ENCODE peak calls at places on chromosomes 3 and 15, in nine cellular contexts. One of them, this sample, is unnamed.

GRCh38 chr3:45042162-45042561 is 16.1 kb downstream of the CLEC3B start:
- DNase-seq in cardiac fibroblast: no peak
- DNase-seq in fibroblast of lung: no peak
- DNase-seq in epithelial cell of proximal tubule: no peak
- DNase-seq in stomach: no peak
- DNase-seq in epithelial cell of esophagus: no peak
- DNase-seq in heart right ventricle: no peak
- DNase-seq in breast epithelium: no peak
- DNase-seq in HepG2: no peak
- DNase-seq in this sample: no peak

GRCh38 chr15:63945838-63946298 is 100.4 kb downstream of the DAPK2 start:
- DNase-seq in cardiac fibroblast: no peak
- DNase-seq in fibroblast of lung: no peak
- DNase-seq in epithelial cell of proximal tubule: no peak
- DNase-seq in stomach: peak
- DNase-seq in epithelial cell of esophagus: peak
- DNase-seq in heart right ventricle: no peak
- DNase-seq in breast epithelium: peak
- DNase-seq in HepG2: peak
- DNase-seq in this sample: no peak

GRCh38 chr3:149020839-149021252 is 29.5 kb downstream of the GYG1 start:
- DNase-seq in cardiac fibroblast: no peak
- DNase-seq in fibroblast of lung: no peak
- DNase-seq in epithelial cell of proximal tubule: no peak
- DNase-seq in stomach: no peak
- DNase-seq in epithelial cell of esophagus: no peak
- DNase-seq in heart right ventricle: no peak
- DNase-seq in breast epithelium: no peak
- DNase-seq in HepG2: no peak
- DNase-seq in this sample: no peak

GRCh38 chr15:89888214-89888804 is 5.5 kb downstream of the AP3S2 start:
- DNase-seq in cardiac fibroblast: peak
- DNase-seq in fibroblast of lung: peak
- DNase-seq in epithelial cell of proximal tubule: peak
- DNase-seq in stomach: no peak
- DNase-seq in epithelial cell of esophagus: peak
- DNase-seq in heart right ventricle: no peak
- DNase-seq in breast epithelium: no peak
- DNase-seq in HepG2: peak
- DNase-seq in this sample: peak

GRCh38 chr15:81213982-81214381 is 17.3 kb downstream of the IL16 start:
- DNase-seq in cardiac fibroblast: no peak
- DNase-seq in fibroblast of lung: no peak
- DNase-seq in epithelial cell of proximal tubule: no peak
- DNase-seq in stomach: no peak
- DNase-seq in epithelial cell of esophagus: no peak
- DNase-seq in heart right ventricle: no peak
- DNase-seq in breast epithelium: no peak
- DNase-seq in HepG2: no peak
- DNase-seq in this sample: no peak

GRCh38 chr15:96326551-96327154 is 3.8 kb upstream of the NR2F2 start:
- DNase-seq in cardiac fibroblast: peak
- DNase-seq in fibroblast of lung: peak
- DNase-seq in epithelial cell of proximal tubule: no peak
- DNase-seq in stomach: peak
- DNase-seq in epithelial cell of esophagus: peak
- DNase-seq in heart right ventricle: no peak
- DNase-seq in breast epithelium: peak
- DNase-seq in HepG2: no peak
- DNase-seq in this sample: peak

GRCh38 chr3:8987673-8988655 is 24.7 kb upstream of the RAD18 start:
- DNase-seq in cardiac fibroblast: peak
- DNase-seq in fibroblast of lung: peak
- DNase-seq in epithelial cell of proximal tubule: no peak
- DNase-seq in stomach: peak
- DNase-seq in epithelial cell of esophagus: peak
- DNase-seq in heart right ventricle: peak
- DNase-seq in breast epithelium: peak
- DNase-seq in HepG2: peak
- DNase-seq in this sample: peak

GRCh38 chr15:64833690-64834089 is 8.0 kb upstream of the PLEKHO2 start:
- DNase-seq in cardiac fibroblast: no peak
- DNase-seq in fibroblast of lung: no peak
- DNase-seq in epithelial cell of proximal tubule: no peak
- DNase-seq in stomach: no peak
- DNase-seq in epithelial cell of esophagus: no peak
- DNase-seq in heart right ventricle: no peak
- DNase-seq in breast epithelium: no peak
- DNase-seq in HepG2: no peak
- DNase-seq in this sample: no peak

GRCh38 chr3:170584585-170585007 is 1.3 kb downstream of the SLC7A14 start:
- DNase-seq in cardiac fibroblast: peak
- DNase-seq in fibroblast of lung: peak
- DNase-seq in epithelial cell of proximal tubule: no peak
- DNase-seq in stomach: peak
- DNase-seq in epithelial cell of esophagus: peak
- DNase-seq in heart right ventricle: peak
- DNase-seq in breast epithelium: peak
- DNase-seq in HepG2: peak
- DNase-seq in this sample: peak

GRCh38 chr15:31299588-31300207 is 26.9 kb upstream of the KLF13 start:
- DNase-seq in cardiac fibroblast: no peak
- DNase-seq in fibroblast of lung: no peak
- DNase-seq in epithelial cell of proximal tubule: no peak
- DNase-seq in stomach: no peak
- DNase-seq in epithelial cell of esophagus: peak
- DNase-seq in heart right ventricle: no peak
- DNase-seq in breast epithelium: peak
- DNase-seq in HepG2: no peak
- DNase-seq in this sample: no peak

GRCh38 chr15:57017024-57017423 is 98.6 kb downstream of the TCF12 start:
- DNase-seq in cardiac fibroblast: peak
- DNase-seq in fibroblast of lung: peak
- DNase-seq in epithelial cell of proximal tubule: no peak
- DNase-seq in stomach: no peak
- DNase-seq in epithelial cell of esophagus: no peak
- DNase-seq in heart right ventricle: no peak
- DNase-seq in breast epithelium: no peak
- DNase-seq in HepG2: peak
- DNase-seq in this sample: peak

GRCh38 chr3:48999085-48999858 is 7.9 kb upstream of the WDR6 start:
- DNase-seq in cardiac fibroblast: no peak
- DNase-seq in fibroblast of lung: no peak
- DNase-seq in epithelial cell of proximal tubule: no peak
- DNase-seq in stomach: no peak
- DNase-seq in epithelial cell of esophagus: no peak
- DNase-seq in heart right ventricle: no peak
- DNase-seq in breast epithelium: no peak
- DNase-seq in HepG2: no peak
- DNase-seq in this sample: no peak

GRCh38 chr15:42494998-42495360 is 455 bp upstream of the SNAP23 start:
- DNase-seq in cardiac fibroblast: peak
- DNase-seq in fibroblast of lung: peak
- DNase-seq in epithelial cell of proximal tubule: peak
- DNase-seq in stomach: peak
- DNase-seq in epithelial cell of esophagus: peak
- DNase-seq in heart right ventricle: no peak
- DNase-seq in breast epithelium: no peak
- DNase-seq in HepG2: peak
- DNase-seq in this sample: peak

GRCh38 chr15:71691700-71692417 is 118.5 kb upstream of the NR2E3 start:
- DNase-seq in cardiac fibroblast: peak
- DNase-seq in fibroblast of lung: peak
- DNase-seq in epithelial cell of proximal tubule: peak
- DNase-seq in stomach: peak
- DNase-seq in epithelial cell of esophagus: peak
- DNase-seq in heart right ventricle: no peak
- DNase-seq in breast epithelium: no peak
- DNase-seq in HepG2: no peak
- DNase-seq in this sample: peak

GRCh38 chr3:161083131-161083530 is 22.0 kb downstream of the B3GALNT1 start:
- DNase-seq in cardiac fibroblast: no peak
- DNase-seq in fibroblast of lung: no peak
- DNase-seq in epithelial cell of proximal tubule: no peak
- DNase-seq in stomach: no peak
- DNase-seq in epithelial cell of esophagus: no peak
- DNase-seq in heart right ventricle: no peak
- DNase-seq in breast epithelium: no peak
- DNase-seq in HepG2: no peak
- DNase-seq in this sample: no peak

GRCh38 chr3:73622135-73622534 is 2.6 kb downstream of the PDZRN3 start:
- DNase-seq in cardiac fibroblast: peak
- DNase-seq in fibroblast of lung: peak
- DNase-seq in epithelial cell of proximal tubule: no peak
- DNase-seq in stomach: peak
- DNase-seq in epithelial cell of esophagus: no peak
- DNase-seq in heart right ventricle: peak
- DNase-seq in breast epithelium: peak
- DNase-seq in HepG2: peak
- DNase-seq in this sample: no peak
- H3K4me3 ChIP-seq in cardiac fibroblast: peak
- H3K4me3 ChIP-seq in fibroblast of lung: peak
- H3K4me3 ChIP-seq in epithelial cell of proximal tubule: no peak
- H3K4me3 ChIP-seq in stomach: peak
- H3K4me3 ChIP-seq in epithelial cell of esophagus: no peak
- H3K4me3 ChIP-seq in heart right ventricle: peak
- H3K4me3 ChIP-seq in breast epithelium: peak
- H3K4me3 ChIP-seq in HepG2: no peak
- H3K4me3 ChIP-seq in this sample: peak

GRCh38 chr15:50116477-50116876 is 2.6 kb downstream of the ATP8B4 start:
- DNase-seq in cardiac fibroblast: peak
- DNase-seq in fibroblast of lung: peak
- DNase-seq in epithelial cell of proximal tubule: no peak
- DNase-seq in stomach: no peak
- DNase-seq in epithelial cell of esophagus: peak
- DNase-seq in heart right ventricle: no peak
- DNase-seq in breast epithelium: no peak
- DNase-seq in HepG2: peak
- DNase-seq in this sample: peak
- TF ChIP-seq CTCF in cardiac fibroblast: peak
- TF ChIP-seq CTCF in fibroblast of lung: peak
- TF ChIP-seq CTCF in epithelial cell of proximal tubule: peak
- TF ChIP-seq CTCF in stomach: no peak
- TF ChIP-seq CTCF in epithelial cell of esophagus: peak
- TF ChIP-seq CTCF in heart right ventricle: no peak
- TF ChIP-seq CTCF in breast epithelium: no peak
- TF ChIP-seq CTCF in HepG2: peak
- TF ChIP-seq CTCF in this sample: peak

GRCh38 chr3:138946554-138947302 is at the start of the genes FOXL2 and FOXL2NB:
- DNase-seq in cardiac fibroblast: peak
- DNase-seq in fibroblast of lung: peak
- DNase-seq in epithelial cell of proximal tubule: no peak
- DNase-seq in stomach: no peak
- DNase-seq in epithelial cell of esophagus: peak
- DNase-seq in heart right ventricle: peak
- DNase-seq in breast epithelium: no peak
- DNase-seq in HepG2: no peak
- DNase-seq in this sample: peak
- H3K4me3 ChIP-seq in cardiac fibroblast: peak
- H3K4me3 ChIP-seq in fibroblast of lung: peak
- H3K4me3 ChIP-seq in epithelial cell of proximal tubule: peak
- H3K4me3 ChIP-seq in stomach: peak
- H3K4me3 ChIP-seq in epithelial cell of esophagus: peak
- H3K4me3 ChIP-seq in heart right ventricle: peak
- H3K4me3 ChIP-seq in breast epithelium: peak
- H3K4me3 ChIP-seq in HepG2: no peak
- H3K4me3 ChIP-seq in this sample: peak

DNA sequence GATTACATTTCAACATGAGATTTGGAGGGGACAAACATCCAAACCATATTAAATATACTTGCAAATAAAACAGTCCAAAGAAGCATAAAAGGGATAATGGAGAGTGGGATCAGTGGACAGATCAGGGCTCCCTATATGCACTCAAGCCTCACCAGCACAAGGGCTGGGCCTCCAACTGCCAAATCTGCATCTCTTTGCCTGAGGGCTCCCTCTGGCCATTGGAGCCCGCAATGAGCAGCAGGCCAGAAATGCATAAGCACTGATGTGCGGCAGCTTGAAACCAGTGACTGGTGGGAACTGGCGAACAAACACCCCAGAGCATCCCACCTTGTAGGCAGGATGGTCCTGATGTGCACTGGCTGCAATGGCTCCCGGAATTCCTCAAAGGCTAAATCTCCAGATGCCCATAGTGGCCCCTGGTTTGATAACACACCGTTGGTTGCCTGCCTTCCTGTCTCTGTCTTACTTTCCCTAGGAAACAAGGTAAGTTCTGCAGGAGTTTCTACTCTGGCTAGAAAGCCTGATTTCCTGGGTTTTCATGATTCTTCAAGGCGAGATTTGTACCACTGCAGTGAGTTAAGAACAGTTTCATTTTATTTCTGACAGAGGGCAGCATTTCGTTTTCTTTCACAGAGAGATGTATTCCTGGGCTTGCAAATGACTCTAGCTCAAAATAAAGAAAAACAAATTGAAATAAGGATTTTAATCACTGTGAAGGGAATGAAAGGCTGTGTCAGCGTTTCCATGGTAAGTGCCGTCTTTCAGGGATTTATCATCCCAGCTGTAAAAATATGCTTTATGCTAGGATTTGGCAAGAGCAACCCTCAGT is 56.0 kb upstream of the POMGNT2 start:
- DNase-seq in cardiac fibroblast: peak
- DNase-seq in fibroblast of lung: peak
- DNase-seq in epithelial cell of proximal tubule: no peak
- DNase-seq in stomach: no peak
- DNase-seq in epithelial cell of esophagus: peak
- DNase-seq in heart right ventricle: no peak
- DNase-seq in breast epithelium: no peak
- DNase-seq in HepG2: peak
- DNase-seq in this sample: peak
- TF ChIP-seq CTCF in cardiac fibroblast: peak
- TF ChIP-seq CTCF in fibroblast of lung: peak
- TF ChIP-seq CTCF in epithelial cell of proximal tubule: peak
- TF ChIP-seq CTCF in stomach: peak
- TF ChIP-seq CTCF in epithelial cell of esophagus: peak
- TF ChIP-seq CTCF in heart right ventricle: peak
- TF ChIP-seq CTCF in breast epithelium: peak
- TF ChIP-seq CTCF in HepG2: peak
- TF ChIP-seq CTCF in this sample: peak

DNA sequence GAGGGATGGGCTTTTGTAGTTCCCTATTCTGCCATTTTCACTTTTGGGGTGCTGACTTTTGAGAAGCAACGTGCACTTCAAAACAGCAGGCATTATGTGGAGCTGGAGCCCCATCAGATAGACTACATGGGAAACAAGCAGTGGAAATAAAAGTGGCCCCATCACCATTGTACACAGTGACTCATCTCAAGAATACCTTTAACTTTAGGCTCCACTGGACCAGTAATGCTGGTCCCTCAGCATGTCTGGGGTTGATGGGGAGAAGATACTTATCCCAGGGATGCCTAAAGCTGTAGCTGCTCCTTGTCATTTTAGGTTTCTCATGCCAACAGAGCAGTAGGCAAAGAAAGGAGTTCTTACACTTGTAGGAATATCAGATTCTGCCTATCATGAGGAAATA is 45.0 kb downstream of the LSM3 start:
- DNase-seq in cardiac fibroblast: no peak
- DNase-seq in fibroblast of lung: no peak
- DNase-seq in epithelial cell of proximal tubule: no peak
- DNase-seq in stomach: no peak
- DNase-seq in epithelial cell of esophagus: peak
- DNase-seq in heart right ventricle: no peak
- DNase-seq in breast epithelium: no peak
- DNase-seq in HepG2: no peak
- DNase-seq in this sample: no peak
- H3K4me3 ChIP-seq in cardiac fibroblast: no peak
- H3K4me3 ChIP-seq in fibroblast of lung: no peak
- H3K4me3 ChIP-seq in epithelial cell of proximal tubule: no peak
- H3K4me3 ChIP-seq in stomach: no peak
- H3K4me3 ChIP-seq in epithelial cell of esophagus: no peak
- H3K4me3 ChIP-seq in heart right ventricle: no peak
- H3K4me3 ChIP-seq in breast epithelium: no peak
- H3K4me3 ChIP-seq in HepG2: no peak
- H3K4me3 ChIP-seq in this sample: no peak

This sample was measured in fibroblast of pulmonary artery.